ENCODE peak calls at places on chromosomes 12 and 14, in five cellular contexts. One of them, this sample, is unnamed.
A peak's percentile ranks its signal among the peaks of the same experiment; 100 is the strongest.

GRCh38 chr12:5172886-5173285 is 129.2 kb downstream of the KCNA5 start:
- DNase-seq in Panc1: no peak
- DNase-seq in spleen: no peak
- DNase-seq in suprapubic skin: no peak
- DNase-seq in SK-N-SH: no peak
- DNase-seq in this sample: no peak

GRCh38 chr14:38047518-38047917 is 160.2 kb upstream of the SSTR1 start:
- DNase-seq in spleen: no peak
- DNase-seq in Panc1: no peak
- DNase-seq in SK-N-SH: no peak
- DNase-seq in suprapubic skin: no peak
- DNase-seq in this sample: peak; percentile 45

GRCh38 chr12:129964826-129965457 is 61.1 kb upstream of the TMEM132D start:
- DNase-seq in suprapubic skin: no peak
- DNase-seq in spleen: no peak
- DNase-seq in SK-N-SH: no peak
- DNase-seq in Panc1: no peak
- DNase-seq in this sample: peak; percentile 26

GRCh38 chr12:13799574-13799973 is 181.8 kb downstream of the GRIN2B start:
- DNase-seq in Panc1: no peak
- DNase-seq in suprapubic skin: no peak
- DNase-seq in spleen: no peak
- DNase-seq in SK-N-SH: no peak
- DNase-seq in this sample: no peak

GRCh38 chr12:47797432-47797831 is 22.3 kb downstream of the HDAC7 start:
- DNase-seq in SK-N-SH: peak; percentile 76
- DNase-seq in suprapubic skin: no peak
- DNase-seq in spleen: no peak
- DNase-seq in Panc1: no peak
- DNase-seq in this sample: peak; percentile 49

GRCh38 chr12:96274331-96274730 is 80.2 kb downstream of the ELK3 start:
- DNase-seq in Panc1: no peak
- DNase-seq in spleen: no peak
- DNase-seq in SK-N-SH: no peak
- DNase-seq in suprapubic skin: no peak
- DNase-seq in this sample: no peak

GRCh38 chr12:122072031-122072970 is 6.3 kb upstream of the MLXIP start:
- DNase-seq in Panc1: no peak
- DNase-seq in suprapubic skin: no peak
- DNase-seq in SK-N-SH: peak; percentile 83
- DNase-seq in spleen: no peak
- DNase-seq in this sample: peak; percentile 38

GRCh38 chr14:102663031-102663430 is 70.6 kb downstream of the RCOR1 start:
- DNase-seq in SK-N-SH: no peak
- DNase-seq in suprapubic skin: no peak
- DNase-seq in Panc1: no peak
- DNase-seq in spleen: no peak
- DNase-seq in this sample: no peak

GRCh38 chr12:5689773-5690172 is 255.3 kb downstream of the ANO2 start:
- DNase-seq in SK-N-SH: no peak
- DNase-seq in suprapubic skin: no peak
- DNase-seq in spleen: no peak
- DNase-seq in Panc1: no peak
- DNase-seq in this sample: no peak

GRCh38 chr14:69152181-69152943 is 557 bp downstream of the DCAF5 start:
- DNase-seq in spleen: peak; percentile 84
- DNase-seq in SK-N-SH: peak; percentile 67
- DNase-seq in suprapubic skin: peak; percentile 79
- DNase-seq in Panc1: no peak
- DNase-seq in this sample: no peak

GRCh38 chr14:106586098-106586704 is 1059.8 kb downstream of the TMEM121 start:
- DNase-seq in Panc1: peak; percentile 18
- DNase-seq in suprapubic skin: no peak
- DNase-seq in SK-N-SH: peak; percentile 36
- DNase-seq in spleen: peak; percentile 91
- DNase-seq in this sample: peak; percentile 42

GRCh38 chr12:69821441-69822204 is 3.4 kb upstream of the MYRFL start:
- DNase-seq in SK-N-SH: no peak
- DNase-seq in suprapubic skin: no peak
- DNase-seq in Panc1: peak; percentile 17
- DNase-seq in spleen: no peak
- DNase-seq in this sample: no peak

GRCh38 chr14:103380719-103381377 is 4.4 kb upstream of the MARK3 start:
- DNase-seq in Panc1: no peak
- DNase-seq in SK-N-SH: no peak
- DNase-seq in suprapubic skin: no peak
- DNase-seq in spleen: no peak
- DNase-seq in this sample: no peak

GRCh38 chr14:97713023-97713422 is 915.8 kb downstream of the VRK1 start:
- DNase-seq in Panc1: peak; percentile 10
- DNase-seq in SK-N-SH: no peak
- DNase-seq in suprapubic skin: no peak
- DNase-seq in spleen: no peak
- DNase-seq in this sample: no peak

GRCh38 chr12:125210104-125210755 is 145.0 kb downstream of the AACS start:
- DNase-seq in SK-N-SH: no peak
- DNase-seq in spleen: no peak
- DNase-seq in Panc1: no peak
- DNase-seq in suprapubic skin: no peak
- DNase-seq in this sample: no peak

GRCh38 chr12:99619389-99620158 is 28.0 kb upstream of the GARIN6 start:
- DNase-seq in spleen: no peak
- DNase-seq in Panc1: peak; percentile 10
- DNase-seq in suprapubic skin: no peak
- DNase-seq in SK-N-SH: peak; percentile 22
- DNase-seq in this sample: no peak

GRCh38 chr12:28583771-28584261 is 393.6 kb downstream of the CCDC91 start:
- DNase-seq in SK-N-SH: no peak
- DNase-seq in suprapubic skin: no peak
- DNase-seq in spleen: no peak
- DNase-seq in Panc1: no peak
- DNase-seq in this sample: no peak

GRCh38 chr12:123037791-123038190 is 57.3 kb downstream of the ARL6IP4 start:
- DNase-seq in Panc1: no peak
- DNase-seq in spleen: peak; percentile 17
- DNase-seq in SK-N-SH: no peak
- DNase-seq in suprapubic skin: no peak
- DNase-seq in this sample: no peak

GRCh38 chr14:36346052-36346451 is 25.6 kb upstream of the MBIP start:
- DNase-seq in Panc1: no peak
- DNase-seq in spleen: no peak
- DNase-seq in SK-N-SH: no peak
- DNase-seq in suprapubic skin: no peak
- DNase-seq in this sample: no peak

GRCh38 chr12:131461096-131461495 is 249.8 kb upstream of the SFSWAP start:
- DNase-seq in suprapubic skin: no peak
- DNase-seq in spleen: no peak
- DNase-seq in Panc1: no peak
- DNase-seq in SK-N-SH: no peak
- DNase-seq in this sample: peak; percentile 2

GRCh38 chr14:105165761-105166485 is 2.7 kb downstream of the JAG2 start:
- DNase-seq in spleen: no peak
- DNase-seq in SK-N-SH: no peak
- DNase-seq in Panc1: no peak
- DNase-seq in suprapubic skin: no peak
- DNase-seq in this sample: no peak

GRCh38 chr12:11702959-11703358 is 53.5 kb downstream of the ETV6 start:
- DNase-seq in SK-N-SH: no peak
- DNase-seq in suprapubic skin: no peak
- DNase-seq in spleen: no peak
- DNase-seq in Panc1: no peak
- DNase-seq in this sample: no peak

GRCh38 chr12:115485967-115486366 is 791.5 kb downstream of the MED13L start:
- DNase-seq in SK-N-SH: no peak
- DNase-seq in suprapubic skin: no peak
- DNase-seq in spleen: no peak
- DNase-seq in Panc1: no peak
- DNase-seq in this sample: no peak

GRCh38 chr14:68794856-68795601 is 2.2 kb upstream of the ZFP36L1 start:
- DNase-seq in Panc1: no peak
- DNase-seq in SK-N-SH: peak; percentile 72
- DNase-seq in suprapubic skin: peak; percentile 81
- DNase-seq in spleen: peak; percentile 82
- DNase-seq in this sample: peak; percentile 45

GRCh38 chr14:54329082-54329695 is 67.6 kb upstream of the CDKN3 start:
- DNase-seq in spleen: no peak
- DNase-seq in suprapubic skin: no peak
- DNase-seq in Panc1: peak; percentile 22
- DNase-seq in SK-N-SH: no peak
- DNase-seq in this sample: peak; percentile 33

GRCh38 chr14:69001375-69001774 is 22.3 kb upstream of the ACTN1 start:
- DNase-seq in spleen: no peak
- DNase-seq in Panc1: no peak
- DNase-seq in suprapubic skin: no peak
- DNase-seq in SK-N-SH: no peak
- DNase-seq in this sample: no peak

GRCh38 chr12:34401659-34402227 is 379.4 kb downstream of the ALG10 start:
- DNase-seq in spleen: peak; percentile 63
- DNase-seq in SK-N-SH: peak; percentile 0
- DNase-seq in Panc1: no peak
- DNase-seq in suprapubic skin: peak; percentile 76
- DNase-seq in this sample: peak; percentile 15

GRCh38 chr12:39620664-39621658 is 1.4 kb upstream of the ABCD2 start:
- DNase-seq in suprapubic skin: no peak
- DNase-seq in spleen: peak; percentile 72
- DNase-seq in Panc1: no peak
- DNase-seq in SK-N-SH: no peak
- DNase-seq in this sample: no peak

GRCh38 chr12:39619660-39620433 is at the start of gene ABCD2:
- DNase-seq in SK-N-SH: peak; percentile 73
- DNase-seq in spleen: peak; percentile 85
- DNase-seq in suprapubic skin: peak; percentile 81
- DNase-seq in Panc1: peak; percentile 25
- DNase-seq in this sample: peak; percentile 31

GRCh38 chr12:39623919-39624318 is 4.3 kb upstream of the ABCD2 start:
- DNase-seq in SK-N-SH: no peak
- DNase-seq in suprapubic skin: no peak
- DNase-seq in spleen: no peak
- DNase-seq in Panc1: no peak
- DNase-seq in this sample: no peak

GRCh38 chr12:39622306-39622705 is 2.7 kb upstream of the ABCD2 start:
- DNase-seq in suprapubic skin: no peak
- DNase-seq in Panc1: no peak
- DNase-seq in SK-N-SH: no peak
- DNase-seq in spleen: peak; percentile 45
- DNase-seq in this sample: no peak

GRCh38 chr12:39621670-39622069 is 2.1 kb upstream of the ABCD2 start:
- DNase-seq in Panc1: no peak
- DNase-seq in suprapubic skin: no peak
- DNase-seq in SK-N-SH: no peak
- DNase-seq in spleen: no peak
- DNase-seq in this sample: no peak
- H3K4me3 ChIP-seq in Panc1: no peak overlapping the region
- H3K4me3 ChIP-seq in suprapubic skin: no peak overlapping the region
- H3K4me3 ChIP-seq in SK-N-SH: no peak overlapping the region
- H3K4me3 ChIP-seq in spleen: peak overlapping the region; percentile 71
- H3K4me3 ChIP-seq in this sample: no peak overlapping the region

DNA sequence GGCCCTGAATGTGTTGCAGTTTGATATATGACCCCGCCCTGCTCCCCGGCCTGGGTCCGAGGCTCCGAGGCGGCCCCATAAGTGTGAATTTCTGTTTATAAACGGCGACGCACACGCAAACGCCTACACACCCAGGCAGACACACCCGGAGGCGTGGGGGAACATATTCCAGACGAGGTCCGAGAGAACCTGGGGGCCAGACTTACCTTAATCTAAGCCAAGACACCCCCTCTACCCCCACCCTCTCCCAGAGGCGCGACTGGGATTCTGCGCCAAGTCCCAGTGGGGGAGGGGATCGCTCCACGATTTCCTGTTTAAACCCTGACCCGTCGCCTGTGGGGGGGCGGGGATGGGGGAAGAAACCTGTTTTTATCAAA is 9.6 kb upstream of the HOXC6 start:
- DNase-seq in Panc1: no peak
- DNase-seq in suprapubic skin: no peak
- DNase-seq in SK-N-SH: peak; percentile 66
- DNase-seq in spleen: no peak
- DNase-seq in this sample: no peak
- TF ChIP-seq POLR2AphosphoS5 in Panc1: peak; percentile 76
- TF ChIP-seq POLR2AphosphoS5 in suprapubic skin: no peak
- TF ChIP-seq POLR2AphosphoS5 in SK-N-SH: no peak
- TF ChIP-seq POLR2AphosphoS5 in spleen: no peak
- TF ChIP-seq POLR2AphosphoS5 in this sample: no peak

DNA sequence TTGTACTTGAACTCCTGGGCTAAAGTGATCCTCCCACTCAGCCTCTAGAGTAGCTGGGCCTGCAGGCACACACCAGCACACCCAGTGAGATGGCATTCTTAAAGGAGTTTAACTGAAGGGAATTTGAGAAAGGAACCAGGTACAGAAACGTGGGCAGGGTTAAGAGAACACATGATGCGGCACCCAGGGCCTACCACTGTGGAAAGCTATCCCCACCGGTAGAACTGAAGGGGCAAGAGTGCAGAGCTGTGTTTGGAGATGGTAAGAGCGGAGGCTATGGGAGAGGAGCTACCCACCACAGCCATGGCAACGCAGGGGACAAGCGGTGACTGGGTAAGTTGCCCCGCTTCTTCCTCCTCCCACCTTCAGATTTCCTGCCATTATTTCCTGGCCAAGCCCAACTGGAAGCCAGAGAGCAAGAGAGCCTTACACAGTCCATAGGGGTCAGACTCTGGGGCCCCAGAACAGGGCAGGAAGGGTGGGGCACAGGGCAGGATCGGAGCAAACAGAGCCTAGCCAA is 46.5 kb downstream of the SOCS2 start:
- DNase-seq in spleen: no peak
- DNase-seq in Panc1: no peak
- DNase-seq in SK-N-SH: no peak
- DNase-seq in suprapubic skin: no peak
- DNase-seq in this sample: no peak
- H3K4me3 ChIP-seq in spleen: no peak overlapping the region
- H3K4me3 ChIP-seq in Panc1: no peak overlapping the region
- H3K4me3 ChIP-seq in SK-N-SH: no peak overlapping the region
- H3K4me3 ChIP-seq in suprapubic skin: no peak overlapping the region
- H3K4me3 ChIP-seq in this sample: no peak overlapping the region

DNA sequence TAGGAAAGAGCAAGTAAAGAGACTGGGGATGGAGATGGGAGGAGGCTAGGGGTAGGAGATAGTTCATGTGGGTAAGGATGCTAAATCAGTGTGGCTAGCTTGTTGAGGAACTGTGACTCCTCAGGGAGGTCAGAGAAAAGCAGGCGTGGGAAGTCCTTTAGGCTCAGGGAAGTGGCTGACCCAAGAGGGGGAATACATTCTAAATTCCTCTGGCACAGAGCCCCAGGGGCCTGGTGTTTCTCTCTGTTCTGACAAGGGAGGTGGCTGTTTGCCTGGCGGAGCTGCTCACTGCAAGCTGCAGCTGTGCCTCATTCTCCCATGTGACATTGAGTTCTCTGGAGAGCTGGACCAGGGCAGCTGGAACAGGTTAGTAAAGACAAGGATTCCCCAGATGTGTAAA is 152.2 kb upstream of the SLC38A2 start:
- DNase-seq in suprapubic skin: peak; percentile 88
- DNase-seq in spleen: no peak
- DNase-seq in Panc1: no peak
- DNase-seq in SK-N-SH: peak; percentile 27
- DNase-seq in this sample: peak; percentile 58
- TF ChIP-seq POLR2AphosphoS5 in suprapubic skin: no peak
- TF ChIP-seq POLR2AphosphoS5 in spleen: peak; percentile 54
- TF ChIP-seq POLR2AphosphoS5 in Panc1: no peak
- TF ChIP-seq POLR2AphosphoS5 in SK-N-SH: peak; percentile 88
- TF ChIP-seq POLR2AphosphoS5 in this sample: peak; percentile 82

GRCh38 chr12:16606936-16607335 is 974 bp upstream of the LMO3 start:
- DNase-seq in SK-N-SH: no peak
- DNase-seq in suprapubic skin: no peak
- DNase-seq in spleen: no peak
- DNase-seq in Panc1: no peak
- DNase-seq in this sample: no peak
- H3K4me3 ChIP-seq in SK-N-SH: no peak overlapping the region
- H3K4me3 ChIP-seq in suprapubic skin: peak overlapping the region; percentile 51
- H3K4me3 ChIP-seq in spleen: no peak overlapping the region
- H3K4me3 ChIP-seq in Panc1: peak overlapping the region; percentile 53
- H3K4me3 ChIP-seq in this sample: peak overlapping the region; percentile 50

This sample was measured in stomach.